ENCODE peak calls at places on chromosomes 12 and 14, in five cellular contexts. L, Y, E, W and B are unnamed samples.

GRCh38 chr14:62015945-62016344 is 253.7 kb downstream of the SNAPC1 start:
- DNase-seq in L (no peak), W (no peak), Y (no peak), E (no peak), B (no peak)

GRCh38 chr14:64465856-64466554 is 706 bp downstream of the AKAP5 start:
- DNase-seq in L (no peak), W (no peak), E (peak; percentile 38), Y (no peak), B (peak; percentile 67)

GRCh38 chr12:46131729-46132128 is 137.1 kb downstream of the SLC38A1 start:
- DNase-seq in Y (no peak), W (no peak), E (no peak), L (no peak), B (no peak)

GRCh38 chr12:6607751-6608591 is 792 bp upstream of the CHD4 start:
- DNase-seq in W (peak; percentile 53), Y (peak; percentile 56), E (peak; percentile 96), L (peak; percentile 75), B (peak; percentile 82)

GRCh38 chr12:89960607-89961394 is 252.2 kb upstream of the ATP2B1 start:
- DNase-seq in E (no peak), Y (no peak), L (no peak), W (no peak), B (peak; percentile 22)

GRCh38 chr12:30806989-30807694 is 52.4 kb upstream of the CAPRIN2 start:
- DNase-seq in E (peak; percentile 71), Y (peak; percentile 54), W (no peak), L (peak; percentile 69), B (peak; percentile 67)

GRCh38 chr12:91980345-91980744 is 165.3 kb downstream of the BTG1 start:
- DNase-seq in W (no peak), L (no peak), E (no peak), Y (no peak), B (no peak)

GRCh38 chr12:51439330-51439729 is 14.7 kb downstream of the SLC4A8 start:
- DNase-seq in L (no peak), W (no peak), Y (no peak), E (no peak), B (no peak)

GRCh38 chr12:50517456-50518048 is 12.8 kb downstream of the DIP2B start:
- DNase-seq in L (no peak), Y (peak; percentile 52), W (peak; percentile 36), E (peak; percentile 93), B (no peak)

GRCh38 chr14:105356927-105357326 is 41.4 kb upstream of the TEX22 start:
- DNase-seq in L (no peak), W (no peak), E (no peak), Y (no peak), B (no peak)

GRCh38 chr12:99154264-99154982 is 493.1 kb upstream of the GARIN6 start:
- DNase-seq in Y (no peak), L (peak; percentile 41), W (no peak), E (no peak), B (no peak)

GRCh38 chr14:105853089-105853906 is 326.9 kb downstream of the TMEM121 start:
- DNase-seq in W (no peak), Y (no peak), E (no peak), L (no peak), B (no peak)

GRCh38 chr14:103696027-103696402 is 19.2 kb downstream of the XRCC3 start:
- DNase-seq in L (peak; percentile 26), Y (no peak), W (no peak), E (no peak), B (no peak)